ENCODE peak calls at places on chromosome 10, in eight cellular contexts. V is AG08396; U is activated CD8-positive, alpha-beta memory T cell treated with anti-CD3 and anti-CD28 coated beads, Interleukin-2, amount 50 U/mL, for 48 hours; T is neural progenitor cell; M is HuH-7.5; Y is OCI-M1; L is non-pigmented ciliary epithelial cell; N is coronary artery. O is an unnamed sample.

GRCh38 chr10:94500063-94500462 is 45.5 kb upstream of the HELLS start:
- DNase-seq in V (no peak), U (no peak), T (peak; percentile 15), M (no peak), Y (peak; percentile 10), L (no peak), N (no peak), O (no peak)

GRCh38 chr10:84008878-84009277 is 130.4 kb upstream of the GHITM start:
- DNase-seq in V (peak; percentile 9), U (peak; percentile 80), T (peak; percentile 67), M (peak; percentile 16), Y (peak; percentile 74), L (no peak), N (no peak), O (peak; percentile 10)

GRCh38 chr10:89337493-89337892 is 9.7 kb downstream of the IFIT3 start:
- DNase-seq in V (no peak), U (no peak), T (no peak), M (no peak), Y (no peak), L (peak; percentile 63), N (no peak), O (no peak)

GRCh38 chr10:5506751-5507648 is 7.6 kb upstream of the CALML5 start:
- DNase-seq in V (no peak), U (no peak), T (no peak), M (no peak), Y (no peak), L (no peak), N (no peak), O (no peak)

GRCh38 chr10:110864662-110865140 is 7.0 kb upstream of the PDCD4 start:
- DNase-seq in V (no peak), U (no peak), T (no peak), M (no peak), Y (peak; percentile 95), L (no peak), N (no peak), O (no peak)

GRCh38 chr10:88115968-88116367 is 252.5 kb downstream of the PTEN start:
- DNase-seq in V (peak; percentile 17), U (no peak), T (no peak), M (no peak), Y (no peak), L (no peak), N (no peak), O (no peak)

GRCh38 chr10:78505657-78506056 is 472.0 kb downstream of the RPS24 start:
- DNase-seq in V (no peak), U (no peak), T (no peak), M (no peak), Y (no peak), L (no peak), N (no peak), O (no peak)

GRCh38 chr10:114576132-114576487 is 82.0 kb downstream of the ABLIM1 start:
- DNase-seq in V (no peak), U (no peak), T (no peak), M (no peak), Y (no peak), L (no peak), N (no peak), O (no peak)

GRCh38 chr10:12351889-12352288 is 2.5 kb downstream of the CAMK1D start:
- DNase-seq in V (no peak), U (no peak), T (no peak), M (no peak), Y (no peak), L (no peak), N (no peak), O (no peak)

GRCh38 chr10:70232155-70232858 is 922 bp downstream of the PPA1 start:
- DNase-seq in V (peak; percentile 64), U (peak; percentile 76), T (peak; percentile 60), M (peak; percentile 55), Y (peak; percentile 74), L (no peak), N (no peak), O (peak; percentile 72)

GRCh38 chr10:22931948-22932347 is 4.1 kb downstream of the ARMC3 start:
- DNase-seq in V (no peak), U (no peak), T (no peak), M (no peak), Y (no peak), L (peak; percentile 24), N (no peak), O (no peak)

O was measured in thyroid gland.